ENCODE peak calls at places on chromosome 10, in four cellular contexts. F, K, Y and O are unnamed samples.

GRCh38 chr10:29473411-29474100 is 161.2 kb downstream of the SVIL start:
- DNase-seq in F (no peak), K (peak), Y (no peak), O (no peak)

GRCh38 chr10:3808689-3809199 is 23.7 kb upstream of the KLF6 start:
- DNase-seq in F (no peak), K (no peak), Y (no peak), O (no peak)

GRCh38 chr10:62635127-62635526 is 169.4 kb upstream of the ADO start:
- DNase-seq in Y (no peak), K (no peak), F (no peak), O (no peak)

GRCh38 chr10:130361351-130362105 is 225.3 kb downstream of the GLRX3 start:
- DNase-seq in Y (no peak), K (no peak), F (peak), O (no peak)

GRCh38 chr10:84156768-84157167 is 16.8 kb upstream of the GPR15LG start:
- DNase-seq in Y (no peak), F (no peak), K (peak), O (no peak)

GRCh38 chr10:123009105-123009805 is 449 bp downstream of the ACADSB start:
- DNase-seq in K (no peak), Y (peak), F (peak), O (peak)

GRCh38 chr10:77695186-77695585 is 57.6 kb upstream of the KCNMA1 start:
- DNase-seq in F (no peak), K (no peak), Y (no peak), O (no peak)

GRCh38 chr10:62268399-62269076 is at the start of gene RTKN2:
- DNase-seq in Y (peak), K (peak), F (peak), O (peak)

GRCh38 chr10:96746503-96746902 is 26.2 kb upstream of the PIK3AP1 start:
- DNase-seq in F (no peak), Y (no peak), K (peak), O (no peak)

GRCh38 chr10:18583575-18584270 is 67.7 kb downstream of the NSUN6 start:
- DNase-seq in Y (no peak), F (no peak), K (no peak), O (no peak)

GRCh38 chr10:46228076-46229071 is 58.4 kb upstream of the ANTXRL start:
- DNase-seq in F (peak), Y (peak), K (peak), O (peak)

GRCh38 chr10:105974803-105975456 is 1189.6 kb downstream of the SORCS1 start:
- DNase-seq in K (peak), Y (peak), F (peak), O (no peak)

GRCh38 chr10:16835223-16835622 is 18.0 kb upstream of the RSU1 start:
- DNase-seq in Y (no peak), F (no peak), K (no peak), O (no peak)

DNA sequence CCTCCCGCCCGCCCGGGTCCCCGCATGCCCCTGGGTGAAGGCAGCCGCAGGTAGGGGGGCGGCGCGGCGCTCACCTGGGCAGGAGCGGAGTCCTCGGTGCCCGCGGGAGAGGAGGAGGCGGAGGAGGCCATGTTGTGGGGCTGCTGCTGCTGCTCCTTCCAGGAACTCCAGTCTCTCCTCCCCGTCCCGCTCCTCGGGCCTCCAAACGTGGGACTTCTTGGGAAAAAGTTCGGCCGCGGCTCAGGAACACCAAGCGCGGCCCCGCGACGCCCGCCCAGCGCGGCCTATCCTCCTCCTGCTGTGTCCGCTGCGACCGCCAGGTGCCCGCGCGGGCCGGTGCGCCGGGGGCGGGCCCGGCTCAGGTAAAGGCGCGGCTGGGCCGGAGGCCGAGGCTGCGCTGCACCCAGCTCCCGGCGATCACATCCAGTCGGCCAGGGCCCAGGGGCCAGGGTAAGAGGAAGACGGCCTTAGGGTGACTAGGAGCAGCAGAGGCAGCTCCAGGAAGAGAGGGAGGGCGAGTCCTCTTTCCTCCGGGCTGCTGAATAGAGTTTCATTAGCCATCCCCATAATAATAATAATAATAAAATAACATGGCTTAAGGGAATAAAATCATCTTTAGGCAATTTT is 45.0 kb upstream of the CDK1 start:
- DNase-seq in F (peak), Y (peak), K (no peak), O (peak)
- TF ChIP-seq CTCF in F (peak), Y (no peak), K (peak), O (no peak)

GRCh38 chr10:132904169-132904813 is 38.1 kb downstream of the CFAP46 start:
- DNase-seq in K (peak), Y (peak), F (peak), O (peak)
- TF ChIP-seq CTCF in K (peak), Y (peak), F (peak), O (peak)

GRCh38 chr10:71912431-71912830 is 51.8 kb upstream of the CHST3 start:
- DNase-seq in Y (no peak), K (peak), F (no peak), O (no peak)
- TF ChIP-seq CTCF in Y (no peak), K (peak), F (no peak), O (no peak)

GRCh38 chr10:115981056-115981455 is 291.9 kb downstream of the GFRA1 start:
- DNase-seq in Y (no peak), F (no peak), K (no peak), O (no peak)

GRCh38 chr10:115980470-115980869 is 292.5 kb downstream of the GFRA1 start:
- DNase-seq in K (no peak), Y (no peak), F (no peak), O (no peak)

GRCh38 chr10:115982076-115982475 is 290.9 kb downstream of the GFRA1 start:
- DNase-seq in F (no peak), K (no peak), Y (no peak), O (no peak)

GRCh38 chr10:115979576-115979975 is 293.4 kb downstream of the GFRA1 start:
- DNase-seq in K (no peak), Y (no peak), F (no peak), O (no peak)

GRCh38 chr10:115982526-115982925 is 290.5 kb downstream of the GFRA1 start:
- DNase-seq in K (no peak), F (no peak), Y (no peak), O (no peak)
- TF ChIP-seq CTCF in K (no peak), F (no peak), Y (no peak), O (no peak)